ENCODE peak calls at places on chromosomes 11 and 22, in four cellular contexts. E is HCT116, Q is HepG2, V is K562. D is an unnamed sample.

GRCh38 chr11:19013181-19013857 is 47.2 kb downstream of the MRGPRX2 start:
- DNase-seq in V (no peak), Q (no peak), E (no peak), D (no peak)

GRCh38 chr22:37270928-37271650 is 11.2 kb upstream of the CYTH4 start:
- DNase-seq in V (no peak), Q (no peak), E (no peak), D (no peak)

GRCh38 chr11:13012037-13012693 is 3.0 kb downstream of the RASSF10 start:
- DNase-seq in E (no peak), V (no peak), Q (peak; percentile 40), D (no peak)

GRCh38 chr22:30325724-30326703 is 727 bp downstream of the TBC1D10A start:
- DNase-seq in Q (no peak), E (no peak), V (peak; percentile 68), D (no peak)

GRCh38 chr11:73469401-73469800 is 93.2 kb downstream of the RELT start:
- DNase-seq in Q (no peak), V (no peak), E (no peak), D (no peak)

GRCh38 chr11:112229746-112230433 is 3.7 kb downstream of the PTS start:
- DNase-seq in V (no peak), Q (no peak), E (no peak), D (no peak)

GRCh38 chr11:61309141-61309540 is 14.0 kb upstream of the VWCE start:
- DNase-seq in V (no peak), Q (no peak), E (no peak), D (no peak)

GRCh38 chr11:2577071-2578005 is 122.5 kb downstream of the KCNQ1OT1 start:
- DNase-seq in Q (no peak), E (no peak), V (no peak), D (no peak)

GRCh38 chr11:118997627-118998387 is at the start of gene CENATAC:
- DNase-seq in V (peak; percentile 99), Q (peak; percentile 91), E (peak; percentile 74), D (peak; percentile 94)

GRCh38 chr11:87740968-87741367 is 434.3 kb downstream of the RAB38 start:
- DNase-seq in V (no peak), E (no peak), Q (no peak), D (no peak)

GRCh38 chr11:87743002-87743401 is 432.2 kb downstream of the RAB38 start:
- DNase-seq in V (no peak), Q (no peak), E (no peak), D (no peak)

GRCh38 chr11:87736928-87737327 is 438.3 kb downstream of the RAB38 start:
- DNase-seq in E (no peak), Q (no peak), V (no peak), D (no peak)

GRCh38 chr11:87739766-87740165 is 435.5 kb downstream of the RAB38 start:
- DNase-seq in V (no peak), E (no peak), Q (no peak), D (no peak)

GRCh38 chr11:87740513-87740912 is 434.7 kb downstream of the RAB38 start:
- DNase-seq in E (no peak), V (no peak), Q (no peak), D (no peak)
- TF ChIP-seq JUND in E (no peak), V (no peak), Q (no peak), D (no peak)

GRCh38 chr22:24554316-24555159 is at the start of gene GUCD1:
- DNase-seq in E (no peak), Q (no peak), V (no peak), D (peak; percentile 18)

GRCh38 chr22:24555496-24556253 is at the start of gene SNRPD3:
- DNase-seq in Q (peak; percentile 86), V (peak; percentile 77), E (peak; percentile 81), D (peak; percentile 55)

GRCh38 chr22:24555160-24555495 is 190 bp upstream of the GUCD1 start:
- DNase-seq in V (peak; percentile 98), E (peak; percentile 97), Q (peak; percentile 96), D (peak; percentile 88)

GRCh38 chr22:24550902-24551229 is 4.1 kb downstream of the GUCD1 start:
- DNase-seq in Q (no peak), V (no peak), E (no peak), D (no peak)

DNA sequence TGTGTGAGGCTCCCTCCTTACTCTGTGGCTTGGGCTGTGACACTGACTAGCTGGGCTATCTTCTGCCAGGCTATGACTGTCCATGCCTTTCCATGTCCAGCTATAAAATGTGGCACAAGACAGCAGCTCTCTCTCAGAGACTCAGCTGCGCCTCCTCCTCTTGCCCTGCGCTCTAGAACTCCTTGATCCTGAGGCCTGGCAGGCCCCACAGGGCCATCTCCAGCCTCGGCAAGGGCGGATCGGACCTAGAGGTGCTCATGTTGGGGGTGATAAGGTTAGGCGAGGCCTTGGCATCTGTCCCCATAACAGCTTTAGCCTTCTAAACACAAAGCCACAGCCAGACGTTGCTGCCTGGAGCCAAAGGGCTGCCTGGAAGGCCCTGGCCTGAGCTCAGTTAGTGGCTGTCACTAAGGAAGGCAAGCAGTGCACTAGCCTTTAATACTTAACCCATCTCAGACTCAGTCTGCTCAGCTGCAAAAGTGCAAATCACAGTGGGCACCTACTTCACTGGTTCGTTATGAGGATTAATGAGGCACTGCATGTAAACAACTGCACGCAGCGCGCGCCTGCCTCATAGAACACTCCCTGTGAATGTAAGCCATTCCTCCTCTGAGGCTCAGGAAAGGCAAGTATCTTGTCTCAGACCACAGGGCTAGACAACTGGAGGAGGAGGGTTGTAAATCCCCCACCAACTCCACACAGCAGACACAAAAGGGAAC is 1.2 kb downstream of the GUCD1 start:
- DNase-seq in Q (peak; percentile 25), E (no peak), V (no peak), D (no peak)
- TF ChIP-seq JUND in Q (no peak), E (no peak), V (no peak), D (no peak)

GRCh38 chr11:108632041-108632440 is 32.8 kb upstream of the DDX10 start:
- DNase-seq in Q (no peak), V (no peak), E (no peak), D (no peak)

GRCh38 chr11:108628326-108628725 is 34.8 kb upstream of the EXPH5 start:
- DNase-seq in E (no peak), Q (no peak), V (no peak), D (no peak)

GRCh38 chr11:108628812-108629211 is 35.2 kb upstream of the EXPH5 start:
- DNase-seq in Q (no peak), E (no peak), V (no peak), D (peak; percentile 25)

GRCh38 chr11:108624196-108624925 is 30.8 kb upstream of the EXPH5 start:
- DNase-seq in Q (no peak), V (no peak), E (no peak), D (no peak)

DNA sequence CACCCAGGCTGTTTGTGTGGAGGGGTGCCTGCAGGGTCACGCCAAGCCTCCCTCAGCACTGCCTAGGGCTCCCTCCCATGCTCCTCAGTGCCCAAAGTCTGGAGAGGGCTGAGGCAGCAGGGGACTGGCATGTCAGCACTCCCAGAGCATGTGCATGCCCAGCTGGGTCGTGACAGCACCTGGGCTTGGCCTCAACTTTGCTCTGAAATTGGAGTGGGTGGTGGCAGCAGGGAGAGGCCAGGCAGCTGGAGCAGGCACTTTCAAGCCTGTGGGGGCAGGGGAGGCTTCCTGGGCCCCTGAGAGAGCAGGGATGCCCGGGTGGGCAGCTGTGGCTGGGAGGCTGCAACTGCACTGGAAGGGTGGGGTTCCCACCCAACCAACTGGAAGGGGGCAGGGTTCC is 35.6 kb upstream of the DDX10 start:
- DNase-seq in Q (no peak), E (no peak), V (no peak), D (no peak)
- TF ChIP-seq JUND in Q (no peak), E (no peak), V (no peak), D (no peak)

DNA sequence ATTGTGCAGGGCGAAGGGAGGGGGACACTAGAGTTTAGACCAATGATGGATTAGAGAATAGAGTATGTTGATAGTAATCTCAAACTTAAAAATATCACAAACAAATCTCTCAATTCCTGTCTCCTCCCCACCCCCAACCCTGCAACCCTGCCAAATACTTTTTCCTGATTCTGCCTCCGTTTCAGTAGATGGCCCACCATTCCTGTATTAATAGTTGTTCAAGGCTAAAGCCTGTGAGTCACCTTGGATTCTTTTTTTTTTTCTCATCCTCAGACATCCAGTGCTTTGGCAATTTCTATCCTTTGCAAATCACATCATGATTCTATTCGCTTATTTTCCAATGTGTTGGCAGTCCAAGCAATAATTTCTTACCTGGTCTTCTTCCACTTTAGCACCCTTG is 207.9 kb downstream of the DYNC2H1 start:
- DNase-seq in Q (no peak), E (no peak), V (no peak), D (no peak)
- TF ChIP-seq JUND in Q (no peak), E (no peak), V (no peak), D (no peak)

GRCh38 chr22:19751497-19752245 is 8.9 kb upstream of the TBX1 start:
- DNase-seq in Q (no peak), E (no peak), V (no peak), D (no peak)

GRCh38 chr22:19748991-19749665 is 11.4 kb upstream of the TBX1 start:
- DNase-seq in E (no peak), Q (no peak), V (no peak), D (no peak)

GRCh38 chr22:19749876-19750275 is 10.7 kb upstream of the TBX1 start:
- DNase-seq in V (no peak), Q (no peak), E (no peak), D (peak; percentile 79)

GRCh38 chr22:19753090-19753842 is 7.3 kb upstream of the TBX1 start:
- DNase-seq in V (peak; percentile 82), E (no peak), Q (no peak), D (no peak)

GRCh38 chr22:19750666-19751490 is 9.7 kb upstream of the TBX1 start:
- DNase-seq in V (no peak), E (no peak), Q (no peak), D (peak; percentile 53)
- TF ChIP-seq JUND in V (no peak), E (no peak), Q (no peak), D (no peak)

GRCh38 chr11:10130872-10131271 is 163.1 kb downstream of the SBF2 start:
- DNase-seq in Q (no peak), E (no peak), V (no peak), D (no peak)
- TF ChIP-seq JUND in Q (no peak), E (no peak), V (no peak), D (no peak)

D was measured in T47D.